ENCODE peak calls at places on chromosomes 12 and 14, in eight cellular contexts. One of them, this sample, is unnamed.

GRCh38 chr12:674272-674781 is 11.1 kb upstream of the NINJ2 start:
- DNase-seq in iPS-NIHi11: no peak
- DNase-seq in GDM1: peak
- DNase-seq in SW480: no peak
- DNase-seq in endothelial cell: no peak
- DNase-seq in EH: no peak
- DNase-seq in HCEC 1CT: peak
- DNase-seq in stimulated activated CD4-positive, alpha-beta T cell treated with anti-CD3 and anti-CD28 coated beads, Interleukin-2, amount 100 ng/mL, for 48 hours: peak
- DNase-seq in this sample: no peak

GRCh38 chr12:25433024-25433423 is 120.1 kb downstream of the LMNTD1 start:
- DNase-seq in stimulated activated CD4-positive, alpha-beta T cell treated with anti-CD3 and anti-CD28 coated beads, Interleukin-2, amount 100 ng/mL, for 48 hours: no peak
- DNase-seq in HCEC 1CT: no peak
- DNase-seq in GDM1: no peak
- DNase-seq in SW480: no peak
- DNase-seq in iPS-NIHi11: no peak
- DNase-seq in endothelial cell: no peak
- DNase-seq in EH: peak
- DNase-seq in this sample: no peak

GRCh38 chr12:53703746-53704145 is 23.5 kb downstream of the CALCOCO1 start:
- DNase-seq in endothelial cell: no peak
- DNase-seq in iPS-NIHi11: no peak
- DNase-seq in stimulated activated CD4-positive, alpha-beta T cell treated with anti-CD3 and anti-CD28 coated beads, Interleukin-2, amount 100 ng/mL, for 48 hours: no peak
- DNase-seq in EH: peak
- DNase-seq in GDM1: no peak
- DNase-seq in SW480: no peak
- DNase-seq in HCEC 1CT: peak
- DNase-seq in this sample: no peak

GRCh38 chr14:105912641-105913180 is 386.3 kb downstream of the TMEM121 start:
- DNase-seq in stimulated activated CD4-positive, alpha-beta T cell treated with anti-CD3 and anti-CD28 coated beads, Interleukin-2, amount 100 ng/mL, for 48 hours: no peak
- DNase-seq in EH: no peak
- DNase-seq in HCEC 1CT: no peak
- DNase-seq in SW480: no peak
- DNase-seq in iPS-NIHi11: no peak
- DNase-seq in GDM1: no peak
- DNase-seq in endothelial cell: no peak
- DNase-seq in this sample: no peak

GRCh38 chr12:122980192-122981035 is at the start of gene ARL6IP4:
- DNase-seq in stimulated activated CD4-positive, alpha-beta T cell treated with anti-CD3 and anti-CD28 coated beads, Interleukin-2, amount 100 ng/mL, for 48 hours: peak
- DNase-seq in GDM1: peak
- DNase-seq in SW480: peak
- DNase-seq in HCEC 1CT: peak
- DNase-seq in endothelial cell: peak
- DNase-seq in iPS-NIHi11: peak
- DNase-seq in EH: peak
- DNase-seq in this sample: peak

GRCh38 chr12:10722502-10722904 is 620 bp downstream of the YBX3 start:
- DNase-seq in EH: peak
- DNase-seq in HCEC 1CT: peak
- DNase-seq in endothelial cell: peak
- DNase-seq in iPS-NIHi11: peak
- DNase-seq in stimulated activated CD4-positive, alpha-beta T cell treated with anti-CD3 and anti-CD28 coated beads, Interleukin-2, amount 100 ng/mL, for 48 hours: peak
- DNase-seq in GDM1: no peak
- DNase-seq in SW480: peak
- DNase-seq in this sample: peak

GRCh38 chr14:42110167-42110566 is 503.5 kb downstream of the LRFN5 start:
- DNase-seq in SW480: peak
- DNase-seq in endothelial cell: peak
- DNase-seq in iPS-NIHi11: peak
- DNase-seq in GDM1: peak
- DNase-seq in EH: peak
- DNase-seq in stimulated activated CD4-positive, alpha-beta T cell treated with anti-CD3 and anti-CD28 coated beads, Interleukin-2, amount 100 ng/mL, for 48 hours: no peak
- DNase-seq in HCEC 1CT: peak
- DNase-seq in this sample: no peak

GRCh38 chr12:94875525-94875924 is 128.0 kb downstream of the NDUFA12 start:
- DNase-seq in EH: no peak
- DNase-seq in GDM1: no peak
- DNase-seq in endothelial cell: peak
- DNase-seq in HCEC 1CT: peak
- DNase-seq in SW480: peak
- DNase-seq in iPS-NIHi11: peak
- DNase-seq in stimulated activated CD4-positive, alpha-beta T cell treated with anti-CD3 and anti-CD28 coated beads, Interleukin-2, amount 100 ng/mL, for 48 hours: no peak
- DNase-seq in this sample: no peak

GRCh38 chr12:1830981-1831930 is 10.9 kb downstream of the LRTM2 start:
- DNase-seq in iPS-NIHi11: peak
- DNase-seq in HCEC 1CT: no peak
- DNase-seq in stimulated activated CD4-positive, alpha-beta T cell treated with anti-CD3 and anti-CD28 coated beads, Interleukin-2, amount 100 ng/mL, for 48 hours: peak
- DNase-seq in EH: peak
- DNase-seq in SW480: no peak
- DNase-seq in endothelial cell: peak
- DNase-seq in GDM1: no peak
- DNase-seq in this sample: peak

GRCh38 chr12:11756022-11756421 is 106.5 kb downstream of the ETV6 start:
- DNase-seq in GDM1: no peak
- DNase-seq in iPS-NIHi11: no peak
- DNase-seq in stimulated activated CD4-positive, alpha-beta T cell treated with anti-CD3 and anti-CD28 coated beads, Interleukin-2, amount 100 ng/mL, for 48 hours: no peak
- DNase-seq in HCEC 1CT: no peak
- DNase-seq in SW480: no peak
- DNase-seq in endothelial cell: no peak
- DNase-seq in EH: no peak
- DNase-seq in this sample: no peak

GRCh38 chr14:22012452-22012851 is 338.8 kb upstream of the OR4E1 start:
- DNase-seq in iPS-NIHi11: no peak
- DNase-seq in EH: no peak
- DNase-seq in stimulated activated CD4-positive, alpha-beta T cell treated with anti-CD3 and anti-CD28 coated beads, Interleukin-2, amount 100 ng/mL, for 48 hours: no peak
- DNase-seq in endothelial cell: no peak
- DNase-seq in GDM1: no peak
- DNase-seq in SW480: no peak
- DNase-seq in HCEC 1CT: no peak
- DNase-seq in this sample: no peak

This sample was measured in K562.